ENCODE peak calls at places on chromosomes 11 and 22, in seven cellular contexts. Y is PC-3, D is psoas muscle, J is IMR-90, X is neural progenitor cell, K is neuronal stem cell, S is thyroid gland. U is an unnamed sample.

GRCh38 chr22:30646518-30647160 is 11.1 kb downstream of the SLC35E4 start:
- DNase-seq in Y (no peak), D (no peak), J (no peak), X (no peak), K (no peak), S (no peak), U (no peak)

GRCh38 chr11:18705651-18706281 is 7.2 kb downstream of the TMEM86A start:
- DNase-seq in Y (no peak), D (peak; percentile 65), J (no peak), X (no peak), K (no peak), S (peak; percentile 61), U (no peak)

GRCh38 chr22:22076937-22077703 is 94.5 kb upstream of the TOP3B start:
- DNase-seq in Y (peak; percentile 38), D (no peak), J (peak; percentile 26), X (no peak), K (no peak), S (no peak), U (no peak)

GRCh38 chr11:46728659-46729040 is 9.6 kb downstream of the F2 start:
- DNase-seq in Y (no peak), D (no peak), J (no peak), X (no peak), K (no peak), S (no peak), U (no peak)

GRCh38 chr11:1938343-1939005 is 8.7 kb upstream of the MRPL23 start:
- DNase-seq in Y (no peak), D (peak; percentile 60), J (no peak), X (no peak), K (no peak), S (no peak), U (no peak)

GRCh38 chr11:120613264-120614226 is 102.0 kb downstream of the GRIK4 start:
- DNase-seq in Y (no peak), D (no peak), J (no peak), X (peak; percentile 26), K (no peak), S (no peak), U (no peak)

GRCh38 chr11:12824281-12825041 is 150.2 kb downstream of the TEAD1 start:
- DNase-seq in Y (no peak), D (no peak), J (no peak), X (no peak), K (no peak), S (no peak), U (no peak)

GRCh38 chr11:41522899-41523672 is 63.6 kb upstream of the LRRC4C start:
- DNase-seq in Y (peak; percentile 63), D (no peak), J (no peak), X (no peak), K (no peak), S (no peak), U (no peak)

GRCh38 chr11:65546217-65546958 is 11.8 kb downstream of the LTBP3 start:
- DNase-seq in Y (peak; percentile 94), D (peak; percentile 86), J (no peak), X (peak; percentile 94), K (peak; percentile 84), S (peak; percentile 91), U (peak; percentile 73)

GRCh38 chr11:63914896-63915681 is 1.9 kb downstream of the RCOR2 start:
- DNase-seq in Y (no peak), D (no peak), J (no peak), X (peak; percentile 28), K (no peak), S (no peak), U (no peak)

GRCh38 chr11:28794405-28794804 is 686.2 kb downstream of the METTL15 start:
- DNase-seq in Y (peak; percentile 53), D (no peak), J (peak; percentile 13), X (no peak), K (no peak), S (no peak), U (no peak)

GRCh38 chr11:110763249-110764011 is 51.2 kb upstream of the ARHGAP20 start:
- DNase-seq in Y (no peak), D (peak; percentile 53), J (peak; percentile 80), X (no peak), K (no peak), S (peak; percentile 78), U (no peak)

GRCh38 chr11:122714484-122714883 is 59.0 kb downstream of the UBASH3B start:
- DNase-seq in Y (no peak), D (no peak), J (no peak), X (no peak), K (no peak), S (no peak), U (no peak)

GRCh38 chr11:15886866-15887265 is 469.5 kb downstream of the SOX6 start:
- DNase-seq in Y (no peak), D (no peak), J (peak; percentile 73), X (no peak), K (no peak), S (no peak), U (no peak)

GRCh38 chr11:95042906-95043305 is 6.3 kb upstream of the KDM4F start:
- DNase-seq in Y (no peak), D (no peak), J (no peak), X (no peak), K (no peak), S (no peak), U (no peak)

GRCh38 chr22:31446208-31446607 is 43.4 kb downstream of the EIF4ENIF1 start:
- DNase-seq in Y (no peak), D (no peak), J (no peak), X (no peak), K (no peak), S (no peak), U (no peak)

GRCh38 chr11:28107331-28107725 is 628 bp downstream of the KIF18A start:
- DNase-seq in Y (peak; percentile 19), D (no peak), J (peak; percentile 37), X (peak; percentile 59), K (no peak), S (no peak), U (no peak)

GRCh38 chr22:26786398-26786797 is 129.0 kb downstream of the MIAT start:
- DNase-seq in Y (no peak), D (no peak), J (no peak), X (no peak), K (no peak), S (no peak), U (no peak)

GRCh38 chr22:28207281-28208030 is 288.4 kb upstream of the PITPNB start:
- DNase-seq in Y (peak; percentile 30), D (no peak), J (peak; percentile 45), X (no peak), K (no peak), S (no peak), U (no peak)

GRCh38 chr22:30372915-30373314 is 14.3 kb downstream of the RNF215 start:
- DNase-seq in Y (no peak), D (no peak), J (no peak), X (no peak), K (no peak), S (no peak), U (no peak)

GRCh38 chr11:129815596-129816461 is at the start of gene TMEM45B:
- DNase-seq in Y (peak; percentile 66), D (no peak), J (no peak), X (peak; percentile 56), K (no peak), S (peak; percentile 73), U (no peak)

GRCh38 chr11:64518928-64519327 is 72.1 kb upstream of the SLC22A12 start:
- DNase-seq in Y (no peak), D (no peak), J (no peak), X (no peak), K (no peak), S (no peak), U (no peak)

GRCh38 chr11:114138411-114138810 is 78.9 kb downstream of the ZBTB16 start:
- DNase-seq in Y (no peak), D (no peak), J (no peak), X (no peak), K (no peak), S (no peak), U (no peak)
- H3K4me1 ChIP-seq in Y (peaks cover 1% of the 10 kb centered on the region), D (peaks cover 97% of the 10 kb centered on the region), J (no peaks in the 10 kb centered on the region), X (peaks cover 42% of the 10 kb centered on the region), K (peaks cover 41% of the 10 kb centered on the region), S (peaks cover 98% of the 10 kb centered on the region), U (peaks cover 33% of the 10 kb centered on the region)

DNA sequence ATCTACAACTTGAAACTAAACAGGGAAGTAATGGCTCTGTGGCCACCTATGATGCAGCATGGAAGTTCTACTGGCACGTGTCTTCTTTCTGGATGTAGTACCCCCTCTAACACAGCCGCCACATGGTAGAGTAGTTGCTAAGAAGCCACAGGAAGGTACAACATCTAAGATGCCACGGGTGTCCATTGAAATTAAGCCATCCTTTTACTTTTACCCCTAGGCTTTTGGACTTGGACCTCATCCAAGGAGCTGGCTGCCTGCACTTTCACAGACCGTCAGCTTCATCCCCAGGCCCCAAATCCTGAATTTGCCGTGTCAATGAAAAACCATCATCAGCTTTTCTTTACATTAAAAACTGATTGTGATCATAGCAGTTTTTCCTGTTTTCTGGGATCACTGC is 102.3 kb downstream of the RPL27A start:
- DNase-seq in Y (no peak), D (no peak), J (no peak), X (no peak), K (no peak), S (no peak), U (no peak)
- H3K27ac ChIP-seq in Y (no peak overlapping the region), D (no peak overlapping the region), J (no peak overlapping the region), X (no peak overlapping the region), K (no peak overlapping the region), S (no peak overlapping the region), U (no peak overlapping the region)

DNA sequence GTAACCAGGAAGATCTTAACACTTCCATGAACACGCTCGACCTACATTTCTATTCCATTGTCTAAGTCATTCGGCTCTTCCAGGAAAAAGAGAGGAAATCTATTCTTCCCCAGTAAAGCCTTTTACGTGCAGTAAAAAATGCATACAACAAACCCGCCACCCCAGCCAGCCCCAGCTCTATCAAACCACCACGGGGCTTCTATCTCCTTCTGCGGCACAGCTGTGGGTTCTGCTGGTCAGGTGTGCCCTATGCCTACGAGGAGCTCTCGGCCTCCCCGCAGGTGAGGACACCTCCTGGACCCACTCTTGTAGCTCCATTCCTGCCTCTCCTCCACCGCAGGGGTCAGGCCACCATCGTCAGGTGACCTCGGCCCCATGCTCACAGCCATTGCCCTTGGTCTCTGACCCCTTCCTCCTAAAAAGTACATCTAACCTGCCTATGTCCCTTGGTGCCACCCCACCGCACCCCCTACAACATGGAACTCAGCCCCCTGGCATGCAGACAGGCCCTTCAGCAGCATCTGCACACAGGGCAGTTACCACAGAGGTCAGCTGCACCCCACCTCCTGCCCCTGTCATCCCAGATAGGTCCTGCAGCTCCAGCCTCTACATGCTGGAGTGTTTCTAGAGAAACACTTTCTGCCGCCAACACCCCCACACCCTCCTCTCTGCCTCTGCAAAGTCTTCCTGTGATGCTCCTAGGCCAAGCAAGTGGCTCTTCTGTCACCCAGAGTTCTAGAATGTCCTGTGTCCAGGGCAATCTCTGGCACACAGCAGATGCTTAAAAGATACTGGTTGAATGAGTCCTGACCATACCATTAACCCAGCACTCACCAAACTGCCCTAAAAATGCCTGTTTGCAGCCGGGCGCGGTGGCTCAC is 3.1 kb downstream of the DEAF1 start:
- DNase-seq in Y (no peak), D (no peak), J (no peak), X (no peak), K (no peak), S (no peak), U (no peak)
- H3K4me1 ChIP-seq in Y (peaks cover 20% of the 10 kb centered on the region), D (peaks cover 18% of the 10 kb centered on the region), J (peaks cover 14% of the 10 kb centered on the region), X (peaks cover 15% of the 10 kb centered on the region), K (peaks cover 15% of the 10 kb centered on the region), S (peaks cover 56% of the 10 kb centered on the region), U (peaks cover 13% of the 10 kb centered on the region)

GRCh38 chr11:126410649-126411048 is 55.2 kb downstream of the ST3GAL4 start:
- DNase-seq in Y (no peak), D (peak; percentile 57), J (peak; percentile 22), X (no peak), K (no peak), S (no peak), U (peak; percentile 38)
- H3K27ac ChIP-seq in Y (no peak overlapping the region), D (no peak overlapping the region), J (no peak overlapping the region), X (no peak overlapping the region), K (no peak overlapping the region), S (no peak overlapping the region), U (no peak overlapping the region)

GRCh38 chr11:114086394-114086793 is 26.9 kb downstream of the ZBTB16 start:
- DNase-seq in Y (no peak), D (no peak), J (no peak), X (no peak), K (no peak), S (no peak), U (no peak)
- H3K4me1 ChIP-seq in Y (no peaks in the 10 kb centered on the region), D (peaks cover 100% of the 10 kb centered on the region), J (no peaks in the 10 kb centered on the region), X (peaks cover 71% of the 10 kb centered on the region), K (peaks cover 16% of the 10 kb centered on the region), S (peaks cover 100% of the 10 kb centered on the region), U (peaks cover 19% of the 10 kb centered on the region)

U was measured in ovary.